ENCODE peak calls at places on chromosomes 4 and X, in eight cellular contexts. One of them, this sample, is unnamed. For H3K27me3, H3K9me3 and H3K4me1, the result is how much of the 10 kb centered on the place peaks cover.

GRCh38 chr4:128322986-128323385 is 35.4 kb upstream of the PGRMC2 start:
- DNase-seq in PC-3: peak
- DNase-seq in HepG2: peak
- DNase-seq in CD8-positive, alpha-beta memory T cell: no peak
- DNase-seq in A673: no peak
- DNase-seq in astrocyte: peak
- DNase-seq in heart left ventricle: no peak
- DNase-seq in suprapubic skin: no peak
- DNase-seq in this sample: no peak

GRCh38 chrX:16076834-16077233 is 46.5 kb upstream of the GRPR start:
- DNase-seq in PC-3: no peak
- DNase-seq in HepG2: no peak
- DNase-seq in CD8-positive, alpha-beta memory T cell: no peak
- DNase-seq in A673: no peak
- DNase-seq in astrocyte: no peak
- DNase-seq in heart left ventricle: no peak
- DNase-seq in suprapubic skin: no peak
- DNase-seq in this sample: no peak

GRCh38 chrX:50871922-50872453 is 38.5 kb upstream of the BMP15 start:
- DNase-seq in PC-3: no peak
- DNase-seq in HepG2: no peak
- DNase-seq in CD8-positive, alpha-beta memory T cell: no peak
- DNase-seq in A673: no peak
- DNase-seq in astrocyte: no peak
- DNase-seq in heart left ventricle: no peak
- DNase-seq in suprapubic skin: no peak
- DNase-seq in this sample: no peak

GRCh38 chr4:67892253-67892652 is 8.5 kb upstream of the TMPRSS11D start:
- DNase-seq in PC-3: no peak
- DNase-seq in HepG2: no peak
- DNase-seq in CD8-positive, alpha-beta memory T cell: no peak
- DNase-seq in A673: no peak
- DNase-seq in astrocyte: no peak
- DNase-seq in heart left ventricle: no peak
- DNase-seq in suprapubic skin: no peak
- DNase-seq in this sample: no peak

GRCh38 chrX:75061701-75062100 is 94.4 kb downstream of the ABCB7 start:
- DNase-seq in PC-3: no peak
- DNase-seq in HepG2: no peak
- DNase-seq in CD8-positive, alpha-beta memory T cell: no peak
- DNase-seq in A673: no peak
- DNase-seq in astrocyte: no peak
- DNase-seq in heart left ventricle: no peak
- DNase-seq in suprapubic skin: no peak
- DNase-seq in this sample: no peak

GRCh38 chr4:11814758-11815157 is 386.1 kb upstream of the HS3ST1 start:
- DNase-seq in PC-3: no peak
- DNase-seq in HepG2: no peak
- DNase-seq in CD8-positive, alpha-beta memory T cell: no peak
- DNase-seq in A673: no peak
- DNase-seq in astrocyte: no peak
- DNase-seq in heart left ventricle: no peak
- DNase-seq in suprapubic skin: no peak
- DNase-seq in this sample: no peak

GRCh38 chrX:22060451-22060940 is 28.4 kb downstream of the PHEX start:
- DNase-seq in PC-3: peak
- DNase-seq in HepG2: no peak
- DNase-seq in CD8-positive, alpha-beta memory T cell: no peak
- DNase-seq in A673: no peak
- DNase-seq in astrocyte: peak
- DNase-seq in heart left ventricle: no peak
- DNase-seq in suprapubic skin: no peak
- DNase-seq in this sample: no peak

GRCh38 chrX:46777971-46778810 is 19.3 kb upstream of the SLC9A7 start:
- DNase-seq in PC-3: peak
- DNase-seq in HepG2: peak
- DNase-seq in CD8-positive, alpha-beta memory T cell: no peak
- DNase-seq in A673: peak
- DNase-seq in astrocyte: peak
- DNase-seq in heart left ventricle: no peak
- DNase-seq in suprapubic skin: no peak
- DNase-seq in this sample: no peak

GRCh38 chrX:85018471-85018870 is 14.8 kb downstream of the APOOL start:
- DNase-seq in PC-3: no peak
- DNase-seq in HepG2: no peak
- DNase-seq in CD8-positive, alpha-beta memory T cell: no peak
- DNase-seq in A673: no peak
- DNase-seq in astrocyte: no peak
- DNase-seq in heart left ventricle: no peak
- DNase-seq in suprapubic skin: no peak
- DNase-seq in this sample: no peak

GRCh38 chr4:23884731-23885130 is 5.1 kb downstream of the PPARGC1A start:
- DNase-seq in PC-3: no peak
- DNase-seq in HepG2: no peak
- DNase-seq in CD8-positive, alpha-beta memory T cell: no peak
- DNase-seq in A673: no peak
- DNase-seq in astrocyte: peak
- DNase-seq in heart left ventricle: no peak
- DNase-seq in suprapubic skin: no peak
- DNase-seq in this sample: no peak

GRCh38 chrX:114599903-114600302 is 16.0 kb downstream of the HTR2C start:
- DNase-seq in PC-3: no peak
- DNase-seq in HepG2: no peak
- DNase-seq in CD8-positive, alpha-beta memory T cell: no peak
- DNase-seq in A673: no peak
- DNase-seq in astrocyte: no peak
- DNase-seq in heart left ventricle: no peak
- DNase-seq in suprapubic skin: no peak
- DNase-seq in this sample: no peak

GRCh38 chr4:4559596-4559995 is 17.7 kb upstream of the STX18 start:
- DNase-seq in PC-3: peak
- DNase-seq in HepG2: no peak
- DNase-seq in CD8-positive, alpha-beta memory T cell: no peak
- DNase-seq in A673: no peak
- DNase-seq in astrocyte: peak
- DNase-seq in heart left ventricle: no peak
- DNase-seq in suprapubic skin: no peak
- DNase-seq in this sample: no peak

GRCh38 chrX:154517101-154517781 is 1.2 kb upstream of the FAM3A start:
- DNase-seq in PC-3: no peak
- DNase-seq in HepG2: peak
- DNase-seq in CD8-positive, alpha-beta memory T cell: no peak
- DNase-seq in A673: no peak
- DNase-seq in astrocyte: no peak
- DNase-seq in heart left ventricle: no peak
- DNase-seq in suprapubic skin: no peak
- DNase-seq in this sample: peak

GRCh38 chr4:82754546-82755165 is 43.9 kb downstream of the SCD5 start:
- DNase-seq in PC-3: no peak
- DNase-seq in HepG2: no peak
- DNase-seq in CD8-positive, alpha-beta memory T cell: no peak
- DNase-seq in A673: no peak
- DNase-seq in astrocyte: no peak
- DNase-seq in heart left ventricle: no peak
- DNase-seq in suprapubic skin: no peak
- DNase-seq in this sample: no peak

GRCh38 chrX:14922437-14922836 is 49.2 kb downstream of the MOSPD2 start:
- DNase-seq in PC-3: peak
- DNase-seq in HepG2: no peak
- DNase-seq in CD8-positive, alpha-beta memory T cell: no peak
- DNase-seq in A673: no peak
- DNase-seq in astrocyte: peak
- DNase-seq in heart left ventricle: no peak
- DNase-seq in suprapubic skin: no peak
- DNase-seq in this sample: no peak

GRCh38 chr4:117527601-117528000 is 442.2 kb upstream of the TRAM1L1 start:
- DNase-seq in PC-3: no peak
- DNase-seq in HepG2: no peak
- DNase-seq in CD8-positive, alpha-beta memory T cell: no peak
- DNase-seq in A673: no peak
- DNase-seq in astrocyte: no peak
- DNase-seq in heart left ventricle: no peak
- DNase-seq in suprapubic skin: no peak
- DNase-seq in this sample: no peak

GRCh38 chr4:55866290-55866907 is 13.0 kb downstream of the EXOC1 start:
- DNase-seq in PC-3: peak
- DNase-seq in HepG2: no peak
- DNase-seq in CD8-positive, alpha-beta memory T cell: no peak
- DNase-seq in A673: peak
- DNase-seq in astrocyte: peak
- DNase-seq in heart left ventricle: no peak
- DNase-seq in suprapubic skin: no peak
- DNase-seq in this sample: no peak

GRCh38 chr4:112648263-112649054 is 11.5 kb downstream of the LARP7 start:
- DNase-seq in PC-3: no peak
- DNase-seq in HepG2: no peak
- DNase-seq in CD8-positive, alpha-beta memory T cell: no peak
- DNase-seq in A673: no peak
- DNase-seq in astrocyte: peak
- DNase-seq in heart left ventricle: no peak
- DNase-seq in suprapubic skin: no peak
- DNase-seq in this sample: no peak

GRCh38 chrX:38232287-38232686 is 11.6 kb upstream of the SRPX start:
- DNase-seq in PC-3: peak
- DNase-seq in HepG2: no peak
- DNase-seq in CD8-positive, alpha-beta memory T cell: no peak
- DNase-seq in A673: no peak
- DNase-seq in astrocyte: peak
- DNase-seq in heart left ventricle: no peak
- DNase-seq in suprapubic skin: no peak
- DNase-seq in this sample: no peak

DNA sequence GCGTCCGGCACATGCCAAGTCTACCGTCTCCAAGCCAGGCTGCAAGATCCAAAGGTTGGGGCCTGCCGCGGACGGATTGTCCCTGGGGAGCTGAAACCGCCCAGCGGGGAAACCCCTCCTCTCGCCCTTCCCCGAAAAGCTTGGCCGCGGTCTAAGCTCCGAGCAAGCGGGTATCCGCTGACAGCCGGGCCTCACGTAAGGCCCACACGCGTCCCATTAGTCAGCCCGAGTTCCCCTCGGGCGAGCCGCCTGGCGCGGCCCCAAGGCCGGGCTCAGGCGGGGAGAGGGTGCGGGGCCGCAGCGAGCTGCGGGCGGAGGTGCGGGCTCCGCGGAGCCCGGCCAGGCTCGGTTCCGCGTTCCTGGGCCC is 6.9 kb upstream of the BCOR start:
- DNase-seq in PC-3: peak
- DNase-seq in HepG2: no peak
- DNase-seq in CD8-positive, alpha-beta memory T cell: peak
- DNase-seq in A673: no peak
- DNase-seq in astrocyte: no peak
- DNase-seq in heart left ventricle: peak
- DNase-seq in suprapubic skin: no peak
- DNase-seq in this sample: peak
- H3K27me3 ChIP-seq in PC-3: under half
- H3K27me3 ChIP-seq in HepG2: under half
- H3K27me3 ChIP-seq in CD8-positive, alpha-beta memory T cell: under half
- H3K27me3 ChIP-seq in A673: under half
- H3K27me3 ChIP-seq in astrocyte: under half
- H3K27me3 ChIP-seq in heart left ventricle: under half
- H3K27me3 ChIP-seq in suprapubic skin: under half
- H3K27me3 ChIP-seq in this sample: under half

GRCh38 chr4:186685744-186686143 is 37.9 kb downstream of the FAT1 start:
- DNase-seq in PC-3: peak
- DNase-seq in HepG2: peak
- DNase-seq in CD8-positive, alpha-beta memory T cell: no peak
- DNase-seq in A673: peak
- DNase-seq in astrocyte: peak
- DNase-seq in heart left ventricle: no peak
- DNase-seq in suprapubic skin: no peak
- DNase-seq in this sample: no peak

GRCh38 chr4:186676531-186677158 is 47.0 kb downstream of the FAT1 start:
- DNase-seq in PC-3: peak
- DNase-seq in HepG2: no peak
- DNase-seq in CD8-positive, alpha-beta memory T cell: no peak
- DNase-seq in A673: peak
- DNase-seq in astrocyte: peak
- DNase-seq in heart left ventricle: no peak
- DNase-seq in suprapubic skin: no peak
- DNase-seq in this sample: no peak

GRCh38 chr4:186684889-186685309 is 38.8 kb downstream of the FAT1 start:
- DNase-seq in PC-3: peak
- DNase-seq in HepG2: peak
- DNase-seq in CD8-positive, alpha-beta memory T cell: no peak
- DNase-seq in A673: no peak
- DNase-seq in astrocyte: no peak
- DNase-seq in heart left ventricle: no peak
- DNase-seq in suprapubic skin: no peak
- DNase-seq in this sample: no peak

GRCh38 chr4:186684220-186684619 is 39.4 kb downstream of the FAT1 start:
- DNase-seq in PC-3: no peak
- DNase-seq in HepG2: no peak
- DNase-seq in CD8-positive, alpha-beta memory T cell: no peak
- DNase-seq in A673: no peak
- DNase-seq in astrocyte: no peak
- DNase-seq in heart left ventricle: no peak
- DNase-seq in suprapubic skin: no peak
- DNase-seq in this sample: no peak

DNA sequence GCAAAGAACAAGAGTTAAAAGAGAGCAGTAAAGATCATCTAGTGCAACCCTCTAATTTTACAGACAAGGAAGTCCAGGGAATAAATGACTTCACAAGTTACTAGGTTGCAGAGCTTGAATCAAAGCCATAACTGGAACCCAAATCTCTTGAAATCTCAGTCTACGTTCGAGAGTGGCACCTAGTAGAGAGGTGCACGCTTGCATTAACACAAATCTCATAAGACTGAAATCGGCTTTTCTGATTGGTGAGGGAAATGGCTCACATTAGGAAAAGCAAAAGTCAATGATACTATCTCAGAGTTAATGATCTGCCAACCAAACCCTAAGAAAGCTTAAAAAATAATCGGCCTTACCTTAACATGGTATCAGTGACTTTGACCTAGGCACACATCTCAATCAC is 43.0 kb downstream of the FAT1 start:
- DNase-seq in PC-3: no peak
- DNase-seq in HepG2: no peak
- DNase-seq in CD8-positive, alpha-beta memory T cell: no peak
- DNase-seq in A673: no peak
- DNase-seq in astrocyte: no peak
- DNase-seq in heart left ventricle: no peak
- DNase-seq in suprapubic skin: no peak
- DNase-seq in this sample: no peak
- H3K9me3 ChIP-seq in PC-3: under half
- H3K9me3 ChIP-seq in HepG2: under half
- H3K9me3 ChIP-seq in CD8-positive, alpha-beta memory T cell: under half
- H3K9me3 ChIP-seq in A673: under half
- H3K9me3 ChIP-seq in astrocyte: under half
- H3K9me3 ChIP-seq in heart left ventricle: under half
- H3K9me3 ChIP-seq in suprapubic skin: under half
- H3K9me3 ChIP-seq in this sample: under half

GRCh38 chr4:6991771-6992557 is 51.2 kb upstream of the TADA2B start:
- DNase-seq in PC-3: peak
- DNase-seq in HepG2: no peak
- DNase-seq in CD8-positive, alpha-beta memory T cell: no peak
- DNase-seq in A673: peak
- DNase-seq in astrocyte: peak
- DNase-seq in heart left ventricle: peak
- DNase-seq in suprapubic skin: no peak
- DNase-seq in this sample: no peak
- H3K4me1 ChIP-seq in PC-3: under half
- H3K4me1 ChIP-seq in HepG2: under half
- H3K4me1 ChIP-seq in CD8-positive, alpha-beta memory T cell: under half
- H3K4me1 ChIP-seq in A673: under half
- H3K4me1 ChIP-seq in astrocyte: under half
- H3K4me1 ChIP-seq in heart left ventricle: half or more
- H3K4me1 ChIP-seq in suprapubic skin: half or more
- H3K4me1 ChIP-seq in this sample: half or more

GRCh38 chrX:24305905-24306304 is 8.0 kb downstream of the SUPT20HL2 start:
- DNase-seq in PC-3: no peak
- DNase-seq in HepG2: no peak
- DNase-seq in CD8-positive, alpha-beta memory T cell: no peak
- DNase-seq in A673: no peak
- DNase-seq in astrocyte: no peak
- DNase-seq in heart left ventricle: no peak
- DNase-seq in suprapubic skin: no peak
- DNase-seq in this sample: no peak
- H3K27me3 ChIP-seq in PC-3: under half
- H3K27me3 ChIP-seq in HepG2: under half
- H3K27me3 ChIP-seq in CD8-positive, alpha-beta memory T cell: under half
- H3K27me3 ChIP-seq in A673: under half
- H3K27me3 ChIP-seq in astrocyte: under half
- H3K27me3 ChIP-seq in heart left ventricle: under half
- H3K27me3 ChIP-seq in suprapubic skin: under half
- H3K27me3 ChIP-seq in this sample: under half

This sample was measured in upper lobe of left lung.